ENCODE peak calls at places on chromosome 1, in four cellular contexts. One of them, this sample, is unnamed.
A peak's percentile ranks its signal among the peaks of the same experiment; 100 is the strongest.

GRCh38 chr1:166858726-166859419 is 17.2 kb downstream of the TADA1 start:
- DNase-seq in IMR-90: no peak
- DNase-seq in stomach: no peak
- DNase-seq in thyroid gland: no peak
- DNase-seq in this sample: no peak

GRCh38 chr1:85463666-85464496 is 1.1 kb downstream of the DDAH1 start:
- DNase-seq in stomach: no peak
- DNase-seq in thyroid gland: peak; percentile 20
- DNase-seq in IMR-90: no peak
- DNase-seq in this sample: no peak

GRCh38 chr1:201481761-201482493 is 12.9 kb upstream of the PHLDA3 start:
- DNase-seq in thyroid gland: peak; percentile 93
- DNase-seq in IMR-90: peak; percentile 73
- DNase-seq in stomach: peak; percentile 87
- DNase-seq in this sample: peak; percentile 85

GRCh38 chr1:159185121-159185520 is 13.7 kb downstream of the CADM3 start:
- DNase-seq in stomach: no peak
- DNase-seq in IMR-90: no peak
- DNase-seq in thyroid gland: no peak
- DNase-seq in this sample: no peak

GRCh38 chr1:35932158-35932636 is 1.3 kb downstream of the AGO3 start:
- DNase-seq in thyroid gland: no peak
- DNase-seq in stomach: no peak
- DNase-seq in IMR-90: no peak
- DNase-seq in this sample: no peak

GRCh38 chr1:68093737-68094136 is 43.3 kb upstream of the DIRAS3 start:
- DNase-seq in thyroid gland: no peak
- DNase-seq in IMR-90: no peak
- DNase-seq in stomach: no peak
- DNase-seq in this sample: no peak

GRCh38 chr1:64969305-64970066 is 3.1 kb upstream of the JAK1 start:
- DNase-seq in thyroid gland: no peak
- DNase-seq in IMR-90: peak; percentile 11
- DNase-seq in stomach: no peak
- DNase-seq in this sample: no peak

GRCh38 chr1:182484531-182485257 is 34.7 kb downstream of the RGSL1 start:
- DNase-seq in thyroid gland: no peak
- DNase-seq in stomach: no peak
- DNase-seq in IMR-90: no peak
- DNase-seq in this sample: no peak

GRCh38 chr1:226638001-226638601 is 89.5 kb downstream of the STUM start:
- DNase-seq in stomach: no peak
- DNase-seq in thyroid gland: no peak
- DNase-seq in IMR-90: no peak
- DNase-seq in this sample: peak; percentile 60

GRCh38 chr1:154324669-154325582 is at the start of gene ATP8B2:
- DNase-seq in IMR-90: peak; percentile 65
- DNase-seq in stomach: peak; percentile 76
- DNase-seq in thyroid gland: peak; percentile 64
- DNase-seq in this sample: peak; percentile 89

GRCh38 chr1:181778630-181779285 is 282.8 kb downstream of the ZNF648 start:
- DNase-seq in thyroid gland: peak; percentile 28
- DNase-seq in stomach: no peak
- DNase-seq in IMR-90: no peak
- DNase-seq in this sample: no peak

GRCh38 chr1:181583598-181583997 is 100.3 kb downstream of the CACNA1E start:
- DNase-seq in thyroid gland: peak; percentile 63
- DNase-seq in IMR-90: no peak
- DNase-seq in stomach: peak; percentile 37
- DNase-seq in this sample: no peak

GRCh38 chr1:8873506-8874229 is 4.8 kb downstream of the ENO1 start:
- DNase-seq in stomach: peak; percentile 80
- DNase-seq in thyroid gland: peak; percentile 95
- DNase-seq in IMR-90: peak; percentile 98
- DNase-seq in this sample: peak; percentile 44

GRCh38 chr1:226967665-226968064 is 27.6 kb downstream of the COQ8A start:
- DNase-seq in stomach: no peak
- DNase-seq in IMR-90: peak; percentile 66
- DNase-seq in thyroid gland: no peak
- DNase-seq in this sample: no peak

GRCh38 chr1:6301526-6301925 is 40.6 kb upstream of the GPR153 start:
- DNase-seq in IMR-90: peak; percentile 15
- DNase-seq in stomach: no peak
- DNase-seq in thyroid gland: no peak
- DNase-seq in this sample: no peak

GRCh38 chr1:246104927-246105326 is 402.2 kb downstream of the SMYD3 start:
- DNase-seq in IMR-90: no peak
- DNase-seq in thyroid gland: no peak
- DNase-seq in stomach: no peak
- DNase-seq in this sample: no peak

GRCh38 chr1:38125016-38125415 is 78.4 kb upstream of the POU3F1 start:
- DNase-seq in stomach: no peak
- DNase-seq in thyroid gland: no peak
- DNase-seq in IMR-90: no peak
- DNase-seq in this sample: no peak

GRCh38 chr1:204092632-204093420 is 19.9 kb downstream of the SOX13 start:
- DNase-seq in thyroid gland: no peak
- DNase-seq in IMR-90: no peak
- DNase-seq in stomach: no peak
- DNase-seq in this sample: no peak

GRCh38 chr1:14947421-14947820 is 206.1 kb upstream of the TMEM51 start:
- DNase-seq in stomach: no peak
- DNase-seq in IMR-90: no peak
- DNase-seq in thyroid gland: no peak
- DNase-seq in this sample: no peak

GRCh38 chr1:228093050-228093906 is 9.8 kb downstream of the C1orf35 start:
- DNase-seq in stomach: peak; percentile 21
- DNase-seq in thyroid gland: no peak
- DNase-seq in IMR-90: no peak
- DNase-seq in this sample: no peak

GRCh38 chr1:82775402-82776000 is 974.8 kb downstream of the ADGRL2 start:
- DNase-seq in thyroid gland: peak; percentile 31
- DNase-seq in stomach: no peak
- DNase-seq in IMR-90: no peak
- DNase-seq in this sample: peak; percentile 86

GRCh38 chr1:222095606-222096475 is 354.0 kb upstream of the DUSP10 start:
- DNase-seq in thyroid gland: peak; percentile 27
- DNase-seq in IMR-90: no peak
- DNase-seq in stomach: peak; percentile 45
- DNase-seq in this sample: peak; percentile 61

GRCh38 chr1:21510113-21510493 is 880 bp downstream of the ALPL start:
- DNase-seq in stomach: no peak
- DNase-seq in thyroid gland: no peak
- DNase-seq in IMR-90: no peak
- DNase-seq in this sample: no peak

GRCh38 chr1:33332881-33333280 is 12.0 kb upstream of the A3GALT2 start:
- DNase-seq in IMR-90: no peak
- DNase-seq in thyroid gland: peak; percentile 73
- DNase-seq in stomach: no peak
- DNase-seq in this sample: no peak

DNA sequence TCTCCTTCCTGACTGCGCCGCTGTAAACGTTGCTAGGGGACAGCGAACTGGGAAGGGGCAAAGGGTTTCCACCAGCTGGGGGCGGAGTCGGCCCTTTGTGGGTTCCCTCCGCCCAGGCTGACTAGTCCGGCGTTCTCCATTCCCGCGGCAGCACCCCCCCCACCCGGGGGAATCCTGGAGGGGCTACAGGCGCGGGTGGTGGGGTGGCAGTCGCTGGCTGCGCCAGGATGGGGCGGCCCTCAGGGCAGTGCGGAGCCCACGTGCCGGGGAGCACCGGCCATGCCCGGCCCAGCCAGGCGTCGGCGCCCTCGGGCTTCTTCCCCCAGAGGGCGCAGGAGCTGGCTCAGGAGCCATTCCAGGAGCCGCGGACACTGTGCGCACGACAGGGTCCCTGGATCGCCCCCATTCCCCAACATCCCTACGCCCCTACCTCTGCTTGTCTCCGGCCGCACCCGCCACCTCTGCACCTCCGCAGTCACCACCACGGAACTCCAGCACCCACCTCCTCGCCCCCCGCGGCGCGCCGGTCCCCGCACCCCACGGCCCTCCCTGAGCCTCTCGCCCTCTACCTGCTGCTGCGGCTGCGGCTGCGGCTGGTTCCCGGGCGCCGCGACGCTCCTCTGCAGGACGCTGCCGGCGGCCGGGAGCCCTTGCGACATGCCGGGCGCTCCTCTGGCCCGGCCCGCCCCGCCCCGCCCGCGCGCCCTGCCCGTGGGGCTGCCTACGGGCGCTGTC is 369 bp downstream of the BATF3 start:
- DNase-seq in IMR-90: peak; percentile 32
- DNase-seq in stomach: peak; percentile 52
- DNase-seq in thyroid gland: peak; percentile 41
- DNase-seq in this sample: peak; percentile 26
- TF ChIP-seq POLR2A in IMR-90: no peak
- TF ChIP-seq POLR2A in stomach: no peak
- TF ChIP-seq POLR2A in thyroid gland: no peak
- TF ChIP-seq POLR2A in this sample: no peak

DNA sequence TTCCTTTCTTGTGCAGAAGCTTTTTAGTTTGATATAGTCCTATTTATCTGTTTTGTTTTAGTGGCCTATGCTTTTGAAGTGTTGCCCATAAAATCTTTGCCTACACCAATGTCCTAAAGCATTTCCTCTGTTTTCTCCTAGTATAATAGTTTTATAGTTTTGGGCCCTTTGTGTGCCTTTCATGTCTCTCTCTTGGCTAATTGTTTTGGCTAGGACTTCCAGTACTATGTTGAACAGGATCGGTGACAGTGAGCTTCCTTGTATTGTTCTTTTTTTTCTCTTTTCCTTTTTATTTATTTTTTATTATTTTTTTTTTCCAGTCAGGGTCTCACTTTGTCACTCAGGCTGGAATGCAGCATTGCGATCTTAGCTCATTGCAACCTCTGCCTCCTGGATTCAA is 47.0 kb upstream of the WARS2 start:
- DNase-seq in IMR-90: no peak
- DNase-seq in stomach: no peak
- DNase-seq in thyroid gland: no peak
- DNase-seq in this sample: no peak
- H3K27ac ChIP-seq in IMR-90: no peak overlapping the region
- H3K27ac ChIP-seq in stomach: no peak overlapping the region
- H3K27ac ChIP-seq in thyroid gland: no peak overlapping the region
- H3K27ac ChIP-seq in this sample: no peak overlapping the region

DNA sequence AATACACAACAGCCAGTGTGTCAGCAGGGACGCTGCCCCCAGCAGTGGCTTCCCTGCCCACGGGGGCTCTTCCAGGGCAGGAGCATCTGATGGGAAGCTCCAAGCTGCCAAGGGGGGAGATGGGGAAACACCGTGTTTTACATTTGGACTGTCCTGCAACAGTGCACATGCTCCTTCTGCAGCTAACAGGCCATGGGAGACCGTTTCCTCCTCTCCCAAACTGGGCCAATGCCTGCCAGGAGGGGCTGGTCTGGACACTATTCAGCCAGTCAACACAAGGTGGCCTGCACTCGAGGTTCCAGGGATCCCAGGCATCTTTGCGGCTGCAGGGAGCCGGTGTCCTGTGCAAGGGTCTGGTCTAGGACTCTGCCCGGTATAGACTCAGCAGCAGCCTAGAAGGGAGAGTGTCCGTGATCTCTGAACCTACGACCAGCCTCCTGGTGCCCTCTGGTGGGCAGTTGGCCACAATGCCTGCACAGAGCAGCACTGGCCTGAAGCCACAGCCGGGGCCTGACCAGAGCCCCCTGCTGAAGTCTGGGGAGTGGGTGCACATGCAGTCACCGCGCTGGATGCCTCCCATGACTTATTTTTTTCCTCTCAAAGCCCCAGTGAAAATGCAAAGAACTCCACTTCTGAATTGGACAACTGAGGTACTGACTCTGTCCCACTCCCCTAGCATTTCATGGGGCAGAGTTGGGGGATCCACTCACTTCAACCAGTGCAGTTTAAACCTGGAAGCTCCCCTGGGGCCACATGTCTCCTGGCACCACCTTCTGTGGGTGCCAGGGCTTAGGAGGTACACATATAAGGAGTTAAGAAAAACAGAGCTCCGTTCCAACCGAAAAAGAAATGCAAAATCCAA is 33.3 kb downstream of the RCC2 start:
- DNase-seq in IMR-90: peak; percentile 44
- DNase-seq in thyroid gland: peak; percentile 57
- DNase-seq in stomach: peak; percentile 63
- DNase-seq in this sample: peak; percentile 77
- TF ChIP-seq POLR2A in IMR-90: no peak
- TF ChIP-seq POLR2A in thyroid gland: no peak
- TF ChIP-seq POLR2A in stomach: no peak
- TF ChIP-seq POLR2A in this sample: no peak

GRCh38 chr1:54289061-54289938 is 89.3 kb downstream of the MRPL37 start:
- DNase-seq in stomach: no peak
- DNase-seq in IMR-90: peak; percentile 28
- DNase-seq in thyroid gland: no peak
- DNase-seq in this sample: no peak
- H3K27ac ChIP-seq in stomach: peak overlapping the region; percentile 83
- H3K27ac ChIP-seq in IMR-90: no peak overlapping the region
- H3K27ac ChIP-seq in thyroid gland: no peak overlapping the region
- H3K27ac ChIP-seq in this sample: peak overlapping the region; percentile 15

GRCh38 chr1:161153682-161154337 is at the start of gene UFC1:
- DNase-seq in thyroid gland: peak; percentile 71
- DNase-seq in IMR-90: peak; percentile 92
- DNase-seq in stomach: peak; percentile 80
- DNase-seq in this sample: peak; percentile 93
- TF ChIP-seq POLR2A in thyroid gland: peak; percentile 50
- TF ChIP-seq POLR2A in IMR-90: peak; percentile 93
- TF ChIP-seq POLR2A in stomach: no peak
- TF ChIP-seq POLR2A in this sample: no peak

GRCh38 chr1:180112091-180112490 is 42.6 kb upstream of the QSOX1 start:
- DNase-seq in IMR-90: no peak
- DNase-seq in stomach: no peak
- DNase-seq in thyroid gland: no peak
- DNase-seq in this sample: no peak

GRCh38 chr1:180112979-180113650 is 41.6 kb upstream of the QSOX1 start:
- DNase-seq in thyroid gland: no peak
- DNase-seq in stomach: no peak
- DNase-seq in IMR-90: peak; percentile 72
- DNase-seq in this sample: peak; percentile 50

GRCh38 chr1:180114546-180114945 is 40.1 kb upstream of the QSOX1 start:
- DNase-seq in stomach: no peak
- DNase-seq in IMR-90: no peak
- DNase-seq in thyroid gland: no peak
- DNase-seq in this sample: no peak

GRCh38 chr1:180116964-180117763 is 37.5 kb upstream of the QSOX1 start:
- DNase-seq in IMR-90: peak; percentile 57
- DNase-seq in stomach: no peak
- DNase-seq in thyroid gland: no peak
- DNase-seq in this sample: peak; percentile 91

GRCh38 chr1:180117764-180118116 is 36.9 kb upstream of the QSOX1 start:
- DNase-seq in thyroid gland: no peak
- DNase-seq in stomach: no peak
- DNase-seq in IMR-90: peak; percentile 85
- DNase-seq in this sample: no peak
- H3K27ac ChIP-seq in thyroid gland: no peak overlapping the region
- H3K27ac ChIP-seq in stomach: no peak overlapping the region
- H3K27ac ChIP-seq in IMR-90: peak overlapping the region; percentile 75
- H3K27ac ChIP-seq in this sample: peak overlapping the region; percentile 2

This sample was measured in testis.